ENCODE peak calls at places on chromosomes 3 and 15, in five cellular contexts. One of them, this sample, is unnamed.

GRCh38 chr15:55819397-55820034 is 76.6 kb upstream of the PRTG start:
- DNase-seq in astrocyte: no peak
- DNase-seq in mammary epithelial cell: no peak
- DNase-seq in PC-3: no peak
- DNase-seq in IMR-90: no peak
- DNase-seq in this sample: no peak

GRCh38 chr15:42035362-42035761 is 14.5 kb upstream of the PLA2G4E start:
- DNase-seq in astrocyte: no peak
- DNase-seq in mammary epithelial cell: peak; percentile 80
- DNase-seq in PC-3: peak; percentile 27
- DNase-seq in IMR-90: peak; percentile 11
- DNase-seq in this sample: no peak

GRCh38 chr15:67043939-67044771 is 21.2 kb upstream of the SMAD3 start:
- DNase-seq in astrocyte: peak; percentile 90
- DNase-seq in mammary epithelial cell: peak; percentile 81
- DNase-seq in PC-3: peak; percentile 69
- DNase-seq in IMR-90: peak; percentile 88
- DNase-seq in this sample: no peak

GRCh38 chr3:185656321-185656840 is 70.3 kb downstream of the SENP2 start:
- DNase-seq in astrocyte: peak; percentile 98
- DNase-seq in mammary epithelial cell: peak; percentile 95
- DNase-seq in PC-3: peak; percentile 95
- DNase-seq in IMR-90: peak; percentile 99
- DNase-seq in this sample: peak; percentile 95

GRCh38 chr15:90869601-90870353 is 1.4 kb downstream of the FURIN start:
- DNase-seq in astrocyte: peak; percentile 92
- DNase-seq in mammary epithelial cell: peak; percentile 83
- DNase-seq in PC-3: peak; percentile 90
- DNase-seq in IMR-90: peak; percentile 84
- DNase-seq in this sample: peak; percentile 91

GRCh38 chr3:187197255-187197654 is at the start of gene RTP1:
- DNase-seq in astrocyte: no peak
- DNase-seq in mammary epithelial cell: no peak
- DNase-seq in PC-3: no peak
- DNase-seq in IMR-90: no peak
- DNase-seq in this sample: no peak

GRCh38 chr15:88651293-88651692 is 12.5 kb downstream of the ISG20 start:
- DNase-seq in astrocyte: no peak
- DNase-seq in mammary epithelial cell: no peak
- DNase-seq in PC-3: no peak
- DNase-seq in IMR-90: peak; percentile 40
- DNase-seq in this sample: no peak

GRCh38 chr3:51819709-51820406 is 40.8 kb upstream of the IQCF6 start:
- DNase-seq in astrocyte: no peak
- DNase-seq in mammary epithelial cell: no peak
- DNase-seq in PC-3: peak; percentile 11
- DNase-seq in IMR-90: no peak
- DNase-seq in this sample: no peak

GRCh38 chr3:178551916-178552321 is 15.7 kb downstream of the KCNMB2 start:
- DNase-seq in astrocyte: peak; percentile 56
- DNase-seq in mammary epithelial cell: no peak
- DNase-seq in PC-3: no peak
- DNase-seq in IMR-90: peak; percentile 13
- DNase-seq in this sample: no peak

GRCh38 chr3:171836836-171837235 is 6.3 kb upstream of the TMEM212 start:
- DNase-seq in astrocyte: no peak
- DNase-seq in mammary epithelial cell: no peak
- DNase-seq in PC-3: no peak
- DNase-seq in IMR-90: no peak
- DNase-seq in this sample: no peak

GRCh38 chr15:64456634-64457108 is 3.7 kb upstream of the ZNF609 start:
- DNase-seq in astrocyte: peak; percentile 27
- DNase-seq in mammary epithelial cell: no peak
- DNase-seq in PC-3: no peak
- DNase-seq in IMR-90: peak; percentile 70
- DNase-seq in this sample: no peak
- H3K4me1 ChIP-seq in astrocyte: peaks cover 10% of the 10 kb centered on the region
- H3K4me1 ChIP-seq in mammary epithelial cell: peaks cover 8% of the 10 kb centered on the region
- H3K4me1 ChIP-seq in PC-3: peaks cover 10% of the 10 kb centered on the region
- H3K4me1 ChIP-seq in IMR-90: peaks cover 14% of the 10 kb centered on the region
- H3K4me1 ChIP-seq in this sample: peaks cover 3% of the 10 kb centered on the region

GRCh38 chr3:134447371-134447770 is 38.4 kb downstream of the ANAPC13 start:
- DNase-seq in astrocyte: no peak
- DNase-seq in mammary epithelial cell: no peak
- DNase-seq in PC-3: no peak
- DNase-seq in IMR-90: no peak
- DNase-seq in this sample: no peak
- H3K27ac ChIP-seq in astrocyte: no peak overlapping the region
- H3K27ac ChIP-seq in mammary epithelial cell: no peak overlapping the region
- H3K27ac ChIP-seq in PC-3: no peak overlapping the region
- H3K27ac ChIP-seq in IMR-90: no peak overlapping the region
- H3K27ac ChIP-seq in this sample: peak overlapping the region; percentile 80

DNA sequence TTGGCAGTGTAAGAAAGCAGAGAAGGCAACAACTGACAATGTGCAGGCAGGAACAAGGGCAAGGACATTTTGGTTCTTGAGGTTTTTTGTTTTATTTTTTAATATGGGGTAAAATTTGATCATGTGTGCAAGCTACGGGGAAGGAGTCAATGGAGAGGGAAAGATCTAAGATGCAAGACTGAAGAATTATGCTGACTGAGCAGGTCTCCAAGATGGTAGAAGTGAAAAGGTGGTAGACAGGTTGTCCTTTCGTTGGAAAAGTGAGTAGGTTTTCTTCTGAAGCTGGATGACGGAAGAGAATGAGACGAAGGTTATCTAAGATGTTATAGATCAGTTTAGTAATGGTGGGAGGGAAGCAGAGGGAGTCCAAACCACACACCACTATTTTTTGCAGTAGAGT is 4.2 kb downstream of the CD47 start:
- DNase-seq in astrocyte: no peak
- DNase-seq in mammary epithelial cell: no peak
- DNase-seq in PC-3: no peak
- DNase-seq in IMR-90: no peak
- DNase-seq in this sample: no peak
- H4K20me1 ChIP-seq in astrocyte: peaks cover 12% of the 10 kb centered on the region
- H4K20me1 ChIP-seq in mammary epithelial cell: no peaks in the 10 kb centered on the region
- H4K20me1 ChIP-seq in PC-3: no peaks in the 10 kb centered on the region
- H4K20me1 ChIP-seq in IMR-90: peaks cover 34% of the 10 kb centered on the region
- H4K20me1 ChIP-seq in this sample: peaks cover 16% of the 10 kb centered on the region

GRCh38 chr3:141642215-141642614 is 95.9 kb upstream of the RNF7 start:
- DNase-seq in astrocyte: no peak
- DNase-seq in mammary epithelial cell: no peak
- DNase-seq in PC-3: peak; percentile 46
- DNase-seq in IMR-90: no peak
- DNase-seq in this sample: no peak
- H3K4me1 ChIP-seq in astrocyte: no peaks in the 10 kb centered on the region
- H3K4me1 ChIP-seq in mammary epithelial cell: no peaks in the 10 kb centered on the region
- H3K4me1 ChIP-seq in PC-3: peaks cover 6% of the 10 kb centered on the region
- H3K4me1 ChIP-seq in IMR-90: no peaks in the 10 kb centered on the region
- H3K4me1 ChIP-seq in this sample: peaks cover 12% of the 10 kb centered on the region

DNA sequence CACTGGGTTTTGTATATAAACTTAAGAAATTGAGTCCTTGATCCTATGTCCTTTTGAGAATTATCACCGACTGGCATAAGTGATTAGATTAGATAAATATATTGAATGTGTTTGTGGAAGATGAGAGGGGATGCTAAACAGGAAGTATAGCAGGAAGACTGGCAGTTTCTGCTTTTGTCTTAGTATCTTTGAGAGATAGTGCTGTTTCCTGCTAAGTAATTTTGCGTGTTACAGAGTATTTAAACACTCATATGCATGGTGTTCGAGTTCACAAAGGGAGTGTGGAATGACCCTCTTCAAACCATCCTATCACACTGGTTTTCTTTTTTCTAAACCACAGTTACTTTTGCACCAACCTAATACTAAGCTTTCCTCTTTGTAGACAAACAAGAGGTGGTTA is 106.0 kb downstream of the KLHL25 start:
- DNase-seq in astrocyte: no peak
- DNase-seq in mammary epithelial cell: no peak
- DNase-seq in PC-3: no peak
- DNase-seq in IMR-90: no peak
- DNase-seq in this sample: no peak
- H3K27ac ChIP-seq in astrocyte: no peak overlapping the region
- H3K27ac ChIP-seq in mammary epithelial cell: no peak overlapping the region
- H3K27ac ChIP-seq in PC-3: no peak overlapping the region
- H3K27ac ChIP-seq in IMR-90: no peak overlapping the region
- H3K27ac ChIP-seq in this sample: peak overlapping the region; percentile 81

GRCh38 chr15:57651445-57651844 is 55.1 kb upstream of the POLR2M start:
- DNase-seq in astrocyte: no peak
- DNase-seq in mammary epithelial cell: no peak
- DNase-seq in PC-3: no peak
- DNase-seq in IMR-90: no peak
- DNase-seq in this sample: no peak

GRCh38 chr15:57646057-57646456 is 54.4 kb downstream of the MYZAP start:
- DNase-seq in astrocyte: no peak
- DNase-seq in mammary epithelial cell: no peak
- DNase-seq in PC-3: no peak
- DNase-seq in IMR-90: no peak
- DNase-seq in this sample: no peak

GRCh38 chr15:57647791-57648130 is 56.1 kb downstream of the MYZAP start:
- DNase-seq in astrocyte: peak; percentile 30
- DNase-seq in mammary epithelial cell: peak; percentile 47
- DNase-seq in PC-3: no peak
- DNase-seq in IMR-90: peak; percentile 5
- DNase-seq in this sample: no peak

GRCh38 chr15:57647071-57647790 is 55.5 kb downstream of the MYZAP start:
- DNase-seq in astrocyte: no peak
- DNase-seq in mammary epithelial cell: no peak
- DNase-seq in PC-3: no peak
- DNase-seq in IMR-90: no peak
- DNase-seq in this sample: no peak

DNA sequence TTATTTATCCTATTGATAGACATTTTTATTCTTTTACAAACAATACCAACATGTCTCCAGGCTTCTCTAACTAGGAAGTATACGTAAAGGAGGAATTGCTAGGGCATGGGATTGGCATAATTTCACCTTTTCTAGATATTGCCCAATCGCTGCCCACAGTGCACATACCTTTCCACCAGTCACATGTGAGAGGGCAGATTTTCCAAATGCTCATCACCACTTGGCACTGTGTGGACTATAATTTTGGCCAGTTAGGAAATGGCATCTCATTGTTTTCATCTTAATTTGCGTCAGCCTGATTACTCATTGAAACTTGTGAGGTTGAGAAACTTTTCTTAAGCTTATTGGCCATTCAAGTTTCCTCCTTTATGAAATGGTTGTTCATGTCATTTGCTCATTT is 57.4 kb upstream of the POLR2M start:
- DNase-seq in astrocyte: peak; percentile 29
- DNase-seq in mammary epithelial cell: peak; percentile 97
- DNase-seq in PC-3: no peak
- DNase-seq in IMR-90: no peak
- DNase-seq in this sample: no peak
- H4K20me1 ChIP-seq in astrocyte: no peaks in the 10 kb centered on the region
- H4K20me1 ChIP-seq in mammary epithelial cell: no peaks in the 10 kb centered on the region
- H4K20me1 ChIP-seq in PC-3: no peaks in the 10 kb centered on the region
- H4K20me1 ChIP-seq in IMR-90: no peaks in the 10 kb centered on the region
- H4K20me1 ChIP-seq in this sample: no peaks in the 10 kb centered on the region

GRCh38 chr3:181555681-181556080 is 156.0 kb upstream of the SOX2 start:
- DNase-seq in astrocyte: no peak
- DNase-seq in mammary epithelial cell: no peak
- DNase-seq in PC-3: no peak
- DNase-seq in IMR-90: no peak
- DNase-seq in this sample: no peak

GRCh38 chr3:181558870-181559269 is 152.9 kb upstream of the SOX2 start:
- DNase-seq in astrocyte: peak; percentile 45
- DNase-seq in mammary epithelial cell: no peak
- DNase-seq in PC-3: no peak
- DNase-seq in IMR-90: no peak
- DNase-seq in this sample: no peak

GRCh38 chr3:181549266-181549665 is 162.5 kb upstream of the SOX2 start:
- DNase-seq in astrocyte: peak; percentile 82
- DNase-seq in mammary epithelial cell: no peak
- DNase-seq in PC-3: no peak
- DNase-seq in IMR-90: no peak
- DNase-seq in this sample: no peak

DNA sequence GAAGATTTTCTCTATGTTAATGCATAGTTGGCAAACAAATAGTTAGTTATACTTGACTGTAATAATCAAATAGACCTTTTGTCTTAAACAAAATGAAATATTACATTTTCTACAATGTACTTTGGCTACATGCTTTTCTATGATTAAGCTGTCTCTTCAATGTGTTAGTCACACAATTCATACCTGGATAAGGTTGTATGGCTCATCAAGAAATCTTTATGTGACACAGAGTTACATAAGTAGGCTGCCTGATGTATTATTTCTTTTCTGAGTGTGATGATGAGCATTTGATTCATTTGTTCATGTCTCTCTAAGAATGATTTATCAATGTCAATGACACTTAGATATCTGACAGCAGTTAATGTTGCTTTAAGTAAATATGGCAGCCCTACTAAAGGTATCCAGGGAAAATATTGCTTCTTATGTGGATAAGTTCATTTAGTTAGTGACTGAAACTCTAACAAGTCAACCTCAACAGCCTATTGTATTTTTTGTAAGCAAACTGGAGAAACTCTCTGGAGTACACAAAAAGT is 157.4 kb upstream of the SOX2 start:
- DNase-seq in astrocyte: no peak
- DNase-seq in mammary epithelial cell: peak; percentile 48
- DNase-seq in PC-3: no peak
- DNase-seq in IMR-90: no peak
- DNase-seq in this sample: no peak
- H3K4me1 ChIP-seq in astrocyte: peaks cover 6% of the 10 kb centered on the region
- H3K4me1 ChIP-seq in mammary epithelial cell: no peaks in the 10 kb centered on the region
- H3K4me1 ChIP-seq in PC-3: no peaks in the 10 kb centered on the region
- H3K4me1 ChIP-seq in IMR-90: no peaks in the 10 kb centered on the region
- H3K4me1 ChIP-seq in this sample: no peaks in the 10 kb centered on the region